ENCODE peak calls at places on chromosomes 2 and 18, in four cellular contexts. Y is A549, W is choroid plexus epithelial cell, Q is iris pigment epithelial cell. N is an unnamed sample.

GRCh38 chr2:149488719-149489440 is 98.7 kb downstream of the MMADHC start:
- DNase-seq in Y (no peak), W (peak), Q (no peak), N (no peak)

GRCh38 chr2:98269274-98269673 is 77.0 kb upstream of the CNGA3 start:
- DNase-seq in Y (peak), W (peak), Q (peak), N (peak)

GRCh38 chr2:95024960-95025405 is 525 bp upstream of the MAL start:
- DNase-seq in Y (no peak), W (no peak), Q (no peak), N (no peak)

GRCh38 chr18:11506871-11507270 is 102.5 kb upstream of the SLC35G4 start:
- DNase-seq in Y (no peak), W (peak), Q (peak), N (no peak)

GRCh38 chr2:28833740-28834139 is 23.1 kb downstream of the SPDYA start:
- DNase-seq in Y (no peak), W (no peak), Q (no peak), N (no peak)

GRCh38 chr18:23662309-23663263 is at the start of gene ANKRD29:
- DNase-seq in Y (peak), W (no peak), Q (peak), N (no peak)

GRCh38 chr2:88654714-88655113 is 27.4 kb upstream of the EIF2AK3 start:
- DNase-seq in Y (no peak), W (peak), Q (peak), N (no peak)

GRCh38 chr2:207136872-207137271 is 28.9 kb downstream of the KLF7 start:
- DNase-seq in Y (no peak), W (no peak), Q (no peak), N (no peak)

GRCh38 chr18:22417496-22418188 is at the start of gene CTAGE1:
- DNase-seq in Y (no peak), W (peak), Q (peak), N (peak)

GRCh38 chr2:176136375-176137248 is 7.1 kb downstream of the HOXD8 start:
- DNase-seq in Y (no peak), W (no peak), Q (no peak), N (peak)

GRCh38 chr18:49026501-49027378 is 76.0 kb upstream of the SMAD7 start:
- DNase-seq in Y (no peak), W (no peak), Q (no peak), N (peak)